ENCODE peak calls at places on chromosomes 2 and 18, in seven cellular contexts. H, O, S, W, J, L and G are unnamed samples.
A peak's percentile ranks its signal among the peaks of the same experiment; 100 is the strongest.

GRCh38 chr2:233824373-233824772 is 30.0 kb downstream of the HJURP start:
- DNase-seq in H (no peak), O (no peak), S (no peak), W (no peak), J (no peak), L (no peak), G (no peak)

GRCh38 chr18:21703241-21703820 is 1.2 kb downstream of the ABHD3 start:
- DNase-seq in H (no peak), O (peak; percentile 59), S (no peak), W (peak; percentile 65), J (peak; percentile 77), L (no peak), G (no peak)

GRCh38 chr18:6976935-6977334 is 140.7 kb downstream of the LAMA1 start:
- DNase-seq in H (no peak), O (no peak), S (no peak), W (no peak), J (no peak), L (no peak), G (no peak)

GRCh38 chr2:29165362-29166236 is 50.4 kb downstream of the CLIP4 start:
- DNase-seq in H (peak; percentile 63), O (peak; percentile 83), S (no peak), W (peak; percentile 50), J (no peak), L (peak; percentile 74), G (peak; percentile 33)

GRCh38 chr18:78857252-78858150 is 122.1 kb upstream of the SALL3 start:
- DNase-seq in H (no peak), O (no peak), S (no peak), W (no peak), J (no peak), L (no peak), G (no peak)

GRCh38 chr2:5867045-5867444 is 174.9 kb downstream of the SOX11 start:
- DNase-seq in H (no peak), O (no peak), S (no peak), W (no peak), J (no peak), L (no peak), G (no peak)

GRCh38 chr2:45799679-45800381 is 148.4 kb downstream of the PRKCE start:
- DNase-seq in H (no peak), O (no peak), S (peak; percentile 29), W (no peak), J (no peak), L (no peak), G (no peak)

GRCh38 chr2:215435261-215435808 is 533 bp downstream of the FN1 start:
- DNase-seq in H (no peak), O (no peak), S (no peak), W (no peak), J (peak; percentile 57), L (no peak), G (no peak)

GRCh38 chr2:200077210-200077650 is 121.8 kb downstream of the MAIP1 start:
- DNase-seq in H (peak; percentile 70), O (peak; percentile 82), S (no peak), W (peak; percentile 20), J (no peak), L (peak; percentile 81), G (peak; percentile 85)

DNA sequence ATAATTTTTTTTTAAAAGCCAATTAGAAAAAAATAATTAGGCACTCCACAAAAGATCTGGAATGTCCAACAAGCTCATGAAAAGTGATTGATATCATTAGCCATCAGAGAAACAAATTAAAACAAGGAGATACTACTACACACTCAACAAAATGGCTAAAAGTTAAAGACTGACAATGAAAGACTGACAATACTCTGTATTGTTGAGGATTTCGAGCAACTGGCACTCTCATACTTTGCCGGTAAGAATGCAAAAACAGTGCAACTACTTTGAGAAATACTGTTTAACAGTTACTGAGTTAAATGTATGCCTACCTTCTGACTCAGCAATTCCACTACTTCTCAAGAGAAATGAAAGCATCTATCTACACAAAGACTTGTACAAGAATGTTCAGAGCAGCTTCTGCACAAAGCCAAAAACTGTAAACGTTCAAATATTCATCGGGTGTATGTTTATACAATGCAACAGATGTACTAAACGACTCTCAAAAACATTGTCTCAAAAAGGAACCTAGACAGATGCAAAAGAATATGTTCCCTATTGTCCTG is 1.9 kb downstream of the INO80C start:
- DNase-seq in H (no peak), O (no peak), S (no peak), W (no peak), J (no peak), L (peak; percentile 29), G (no peak)
- H3K4me3 ChIP-seq in H (no peak overlapping the region), O (no peak overlapping the region), S (no peak overlapping the region), W (no peak overlapping the region), J (no peak overlapping the region), L (no peak overlapping the region), G (no peak overlapping the region)

GRCh38 chr2:152405206-152406118 is 70.5 kb downstream of the FMNL2 start:
- DNase-seq in H (no peak), O (no peak), S (no peak), W (peak; percentile 36), J (no peak), L (no peak), G (no peak)

GRCh38 chr2:152407806-152408205 is 72.8 kb downstream of the FMNL2 start:
- DNase-seq in H (no peak), O (no peak), S (no peak), W (no peak), J (no peak), L (no peak), G (no peak)

GRCh38 chr2:152407204-152407721 is 72.3 kb downstream of the FMNL2 start:
- DNase-seq in H (peak; percentile 53), O (peak; percentile 67), S (peak; percentile 55), W (peak; percentile 66), J (peak; percentile 64), L (no peak), G (no peak)

GRCh38 chr2:152406836-152407161 is 71.8 kb downstream of the FMNL2 start:
- DNase-seq in H (no peak), O (no peak), S (no peak), W (no peak), J (no peak), L (no peak), G (no peak)

GRCh38 chr2:152406119-152406835 is 71.3 kb downstream of the FMNL2 start:
- DNase-seq in H (no peak), O (no peak), S (no peak), W (no peak), J (no peak), L (no peak), G (no peak)
- H3K4me3 ChIP-seq in H (no peak overlapping the region), O (no peak overlapping the region), S (no peak overlapping the region), W (no peak overlapping the region), J (no peak overlapping the region), L (no peak overlapping the region), G (no peak overlapping the region)

GRCh38 chr2:176071330-176072291 is 12.2 kb downstream of the EVX2 start:
- DNase-seq in H (no peak), O (no peak), S (no peak), W (no peak), J (no peak), L (no peak), G (no peak)

GRCh38 chr2:176068037-176068832 is 15.5 kb downstream of the EVX2 start:
- DNase-seq in H (no peak), O (no peak), S (no peak), W (no peak), J (no peak), L (no peak), G (no peak)

GRCh38 chr2:176066645-176067586 is 16.8 kb downstream of the EVX2 start:
- DNase-seq in H (no peak), O (no peak), S (no peak), W (no peak), J (no peak), L (no peak), G (no peak)

GRCh38 chr2:176063958-176064357 is 19.8 kb downstream of the EVX2 start:
- DNase-seq in H (no peak), O (no peak), S (no peak), W (no peak), J (no peak), L (no peak), G (no peak)

GRCh38 chr2:176067587-176068002 is 16.2 kb downstream of the EVX2 start:
- DNase-seq in H (no peak), O (no peak), S (no peak), W (no peak), J (no peak), L (no peak), G (no peak)
- H3K4me3 ChIP-seq in H (no peak overlapping the region), O (no peak overlapping the region), S (peak overlapping the region; percentile 57), W (no peak overlapping the region), J (no peak overlapping the region), L (no peak overlapping the region), G (peak overlapping the region; percentile 6)

GRCh38 chr18:62425465-62426190 is 97.2 kb upstream of the ZCCHC2 start:
- DNase-seq in H (peak; percentile 92), O (peak; percentile 96), S (peak; percentile 92), W (peak; percentile 93), J (no peak), L (peak; percentile 92), G (peak; percentile 88)
- H3K4me3 ChIP-seq in H (peak overlapping the region; percentile 38), O (peak overlapping the region; percentile 7), S (peak overlapping the region; percentile 45), W (no peak overlapping the region), J (no peak overlapping the region), L (peak overlapping the region; percentile 55), G (peak overlapping the region; percentile 52)

GRCh38 chr2:96547751-96548161 is 11.2 kb downstream of the ARID5A start:
- DNase-seq in H (peak; percentile 55), O (no peak), S (no peak), W (no peak), J (peak; percentile 5), L (no peak), G (peak; percentile 63)

GRCh38 chr2:96546797-96547196 is 10.2 kb downstream of the ARID5A start:
- DNase-seq in H (no peak), O (no peak), S (no peak), W (no peak), J (no peak), L (no peak), G (no peak)

GRCh38 chr2:96548558-96549465 is 12.3 kb downstream of the ARID5A start:
- DNase-seq in H (no peak), O (no peak), S (no peak), W (no peak), J (peak; percentile 33), L (no peak), G (no peak)

GRCh38 chr2:96546321-96546720 is 9.8 kb downstream of the ARID5A start:
- DNase-seq in H (no peak), O (no peak), S (no peak), W (no peak), J (peak; percentile 16), L (no peak), G (no peak)

DNA sequence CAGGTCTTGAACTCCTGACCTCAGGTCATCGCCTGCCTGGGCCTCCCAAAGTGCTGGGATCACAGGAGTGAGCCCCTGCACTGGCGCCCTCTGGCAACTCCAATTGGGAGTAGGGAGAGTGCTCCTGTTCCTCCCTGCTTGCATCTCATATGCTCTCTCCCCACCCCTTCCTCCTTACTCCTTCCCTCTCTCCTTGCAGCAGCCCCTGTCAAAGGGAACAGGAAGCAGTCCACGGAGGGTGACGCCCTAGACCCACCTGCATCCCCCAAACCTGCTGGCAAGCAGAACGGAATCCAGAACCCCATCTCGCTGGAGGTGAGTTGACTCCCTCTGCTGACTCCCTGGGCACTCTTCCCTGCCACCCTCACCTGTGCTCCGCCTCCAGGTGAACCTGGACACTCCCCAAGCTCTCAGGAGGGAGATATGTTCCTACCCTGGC is 10.7 kb downstream of the ARID5A start:
- DNase-seq in H (no peak), O (no peak), S (no peak), W (no peak), J (peak; percentile 40), L (no peak), G (no peak)
- H3K4me3 ChIP-seq in H (no peak overlapping the region), O (no peak overlapping the region), S (no peak overlapping the region), W (no peak overlapping the region), J (no peak overlapping the region), L (no peak overlapping the region), G (no peak overlapping the region)